ENCODE peak calls at places on chromosomes 7 and 10, in four cellular contexts. G is left ventricle myocardium inferior, C is tibial artery, O is spleen. B is an unnamed sample.

GRCh38 chr7:125908714-125909113 is 979.1 kb upstream of the POT1 start:
- DNase-seq in G (no peak), C (no peak), O (no peak), B (no peak)

GRCh38 chr7:6443372-6443941 is 4.3 kb downstream of the DAGLB start:
- DNase-seq in G (no peak), C (no peak), O (no peak), B (no peak)

GRCh38 chr7:36192050-36192824 is 39.2 kb downstream of the EEPD1 start:
- DNase-seq in G (no peak), C (peak), O (no peak), B (no peak)

GRCh38 chr7:36348771-36349170 is 40.9 kb upstream of the ANLN start:
- DNase-seq in G (no peak), C (no peak), O (no peak), B (no peak)

GRCh38 chr10:9848981-9849380 is 1168.7 kb upstream of the CELF2 start:
- DNase-seq in G (no peak), C (no peak), O (no peak), B (no peak)

GRCh38 chr7:93933190-93933589 is 11.7 kb downstream of the GNG11 start:
- DNase-seq in G (no peak), C (no peak), O (no peak), B (no peak)

GRCh38 chr10:98676895-98677294 is 230.2 kb upstream of the HPS1 start:
- DNase-seq in G (no peak), C (no peak), O (no peak), B (no peak)

GRCh38 chr10:81534991-81535390 is 340.0 kb upstream of the NRG3 start:
- DNase-seq in G (no peak), C (no peak), O (no peak), B (no peak)

GRCh38 chr7:157892751-157893150 is 555.9 kb downstream of the DNAJB6 start:
- DNase-seq in G (no peak), C (no peak), O (peak), B (no peak)

GRCh38 chr7:129385598-129385997 is 48.6 kb upstream of the STRIP2 start:
- DNase-seq in G (no peak), C (no peak), O (no peak), B (no peak)

GRCh38 chr10:122019414-122019975 is 30.5 kb downstream of the TACC2 start:
- DNase-seq in G (no peak), C (no peak), O (no peak), B (no peak)

GRCh38 chr7:41336455-41336952 is 366.4 kb downstream of the INHBA start:
- DNase-seq in G (no peak), C (no peak), O (no peak), B (no peak)

GRCh38 chr10:29461042-29461441 is 172.2 kb downstream of the LYZL1 start:
- DNase-seq in G (no peak), C (no peak), O (no peak), B (no peak)

GRCh38 chr7:68439897-68440296 is 1158.4 kb upstream of the AUTS2 start:
- DNase-seq in G (no peak), C (no peak), O (no peak), B (no peak)

GRCh38 chr7:44448922-44449321 is 41.5 kb downstream of the NUDCD3 start:
- DNase-seq in G (no peak), C (no peak), O (no peak), B (no peak)

GRCh38 chr7:91424372-91424771 is 160.1 kb downstream of the FZD1 start:
- DNase-seq in G (no peak), C (no peak), O (no peak), B (no peak)

GRCh38 chr7:151109094-151110048 is 23.1 kb downstream of the AGAP3 start:
- DNase-seq in G (peak), C (no peak), O (no peak), B (no peak)

GRCh38 chr10:132570771-132571564 is 33.4 kb downstream of the INPP5A start:
- DNase-seq in G (no peak), C (peak), O (peak), B (no peak)
- H3K27ac ChIP-seq in G (peak), C (no peak), O (peak), B (no peak)

DNA sequence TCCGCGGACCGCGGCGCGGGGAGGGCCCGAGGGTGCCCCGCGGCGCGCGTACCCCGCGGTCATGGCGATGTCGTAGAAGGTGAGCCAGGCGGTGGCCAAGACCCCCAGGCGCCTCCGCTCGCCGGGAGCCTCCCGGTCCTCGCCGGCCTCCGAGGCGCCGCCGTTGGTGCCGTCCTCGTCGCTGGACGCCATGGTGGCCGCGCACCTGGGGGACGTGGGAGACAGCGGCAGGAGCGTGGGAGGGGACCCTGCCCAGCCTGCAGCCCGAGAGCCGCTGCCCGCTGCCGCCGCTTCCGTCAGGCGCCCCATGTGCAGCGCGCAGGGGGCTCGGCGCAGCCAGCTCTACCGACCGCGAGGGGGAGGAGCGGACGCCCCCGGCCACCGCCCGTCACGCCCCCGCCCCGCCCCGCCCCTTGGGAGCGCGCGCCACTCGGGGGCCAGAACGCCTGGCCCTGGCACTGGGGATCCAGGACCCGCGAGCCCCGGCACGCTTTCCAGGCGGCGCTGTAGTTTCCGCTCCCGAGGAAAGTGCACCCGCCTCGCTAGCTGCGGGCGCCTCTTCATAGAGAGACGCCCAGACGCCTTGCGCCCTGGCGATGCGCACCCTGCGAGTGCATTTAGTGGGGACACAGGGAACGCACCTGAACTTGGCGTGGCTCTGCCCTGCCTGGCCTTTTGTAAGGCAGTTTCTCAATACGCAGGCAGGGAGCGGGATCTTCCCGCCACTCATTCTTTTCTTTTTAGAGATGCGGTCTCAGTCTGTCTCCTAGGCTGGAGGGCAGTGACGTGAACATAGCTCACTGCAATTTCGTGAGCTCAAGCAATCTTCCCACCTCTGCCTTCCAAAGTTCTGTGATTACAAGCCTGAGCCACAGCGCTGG is at the start of gene HACD1:
- DNase-seq in G (peak), C (peak), O (peak), B (no peak)
- H3K27ac ChIP-seq in G (peak), C (peak), O (no peak), B (peak)

DNA sequence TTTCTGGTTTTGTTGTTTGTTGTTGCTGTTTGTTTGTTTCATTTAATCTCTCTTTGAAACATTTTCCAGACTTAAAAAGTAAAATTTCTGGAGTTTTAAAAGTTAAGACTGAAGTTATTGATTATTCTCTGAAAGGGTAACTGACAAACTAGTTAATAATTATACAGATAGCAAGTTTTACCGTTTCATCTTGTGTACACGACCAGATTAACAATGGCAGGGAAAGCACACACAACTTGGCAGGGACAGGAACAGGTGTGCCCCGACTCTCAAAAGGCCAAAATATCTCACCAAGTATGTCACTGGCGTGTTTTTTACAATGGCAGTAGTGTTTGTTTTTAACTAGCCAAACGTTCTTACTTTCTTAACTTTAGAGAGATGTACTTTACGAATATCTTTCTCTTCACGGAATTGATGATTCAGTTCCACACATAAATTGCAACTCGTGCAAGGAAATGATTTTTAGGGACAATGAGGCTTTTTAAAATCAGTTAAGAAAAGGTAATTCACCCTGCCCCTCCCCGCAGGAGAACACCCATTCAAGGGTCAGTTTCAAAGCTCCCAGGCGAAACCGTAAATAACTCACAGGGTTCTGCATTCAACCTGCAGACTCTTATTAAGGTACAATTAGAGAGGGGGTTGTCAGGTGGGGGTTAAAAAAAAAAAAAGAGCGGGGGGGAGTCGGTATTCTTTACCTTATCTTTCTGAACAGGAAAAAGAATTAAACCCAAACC is 3.5 kb downstream of the CTBP2 start:
- DNase-seq in G (no peak), C (no peak), O (no peak), B (no peak)
- H3K27ac ChIP-seq in G (peak), C (peak), O (no peak), B (peak)

DNA sequence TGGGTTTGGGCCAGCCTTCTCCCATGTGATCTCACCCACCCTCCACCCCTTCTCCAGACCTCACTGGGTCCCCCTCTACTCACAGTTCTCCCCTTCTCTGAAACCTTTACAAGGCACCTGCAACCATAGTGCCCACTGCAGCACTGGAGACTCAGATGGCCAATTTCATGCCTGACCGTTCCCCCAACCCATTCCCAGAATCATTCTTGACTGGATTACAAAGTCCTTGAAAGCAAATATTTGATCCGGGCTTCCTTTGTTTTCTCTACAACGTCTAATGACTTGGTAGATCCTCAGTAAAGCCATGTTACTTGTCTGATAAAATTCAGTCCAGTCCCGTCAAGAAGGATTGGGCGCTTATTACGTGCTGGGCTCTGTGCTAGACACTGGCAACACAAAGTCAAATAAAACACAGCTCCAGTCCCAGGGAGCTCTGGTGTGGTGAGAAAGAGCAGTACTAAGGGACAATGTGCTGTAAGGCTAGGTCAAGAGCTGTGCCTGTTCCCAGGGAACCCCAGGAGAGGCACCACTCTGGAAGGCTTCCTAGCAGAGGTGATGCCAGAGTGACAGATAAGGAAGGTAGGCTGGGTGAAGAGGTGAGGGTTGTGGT is 36.5 kb downstream of the SH3PXD2A start:
- DNase-seq in G (no peak), C (no peak), O (no peak), B (no peak)
- H3K27ac ChIP-seq in G (peak), C (peak), O (no peak), B (no peak)

DNA sequence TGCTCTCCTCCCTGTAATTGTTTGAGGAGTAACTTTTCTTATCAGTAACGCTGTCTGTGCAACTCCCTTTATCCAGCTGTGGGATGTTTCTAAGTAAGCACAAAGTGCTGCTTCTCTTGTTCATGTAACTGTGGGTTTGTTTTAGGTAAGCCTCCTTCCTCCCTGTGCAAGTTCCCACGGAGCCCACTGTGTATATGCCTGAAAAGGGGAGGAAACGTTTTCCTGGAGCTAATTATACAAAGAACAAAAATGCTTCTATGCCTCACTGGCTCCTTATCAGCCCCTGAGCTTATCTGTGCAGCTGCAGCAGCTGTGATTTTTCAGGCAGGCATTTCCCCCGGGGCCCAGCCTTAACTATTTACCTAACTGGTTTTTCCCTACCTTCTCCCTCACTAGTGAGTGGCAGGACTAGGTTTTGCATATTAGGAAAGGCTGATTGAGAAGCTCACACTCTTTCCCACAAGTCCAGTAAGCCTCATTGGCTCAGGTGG is 593.4 kb upstream of the GHITM start:
- DNase-seq in G (peak), C (no peak), O (no peak), B (no peak)
- H3K27ac ChIP-seq in G (peak), C (no peak), O (no peak), B (no peak)

DNA sequence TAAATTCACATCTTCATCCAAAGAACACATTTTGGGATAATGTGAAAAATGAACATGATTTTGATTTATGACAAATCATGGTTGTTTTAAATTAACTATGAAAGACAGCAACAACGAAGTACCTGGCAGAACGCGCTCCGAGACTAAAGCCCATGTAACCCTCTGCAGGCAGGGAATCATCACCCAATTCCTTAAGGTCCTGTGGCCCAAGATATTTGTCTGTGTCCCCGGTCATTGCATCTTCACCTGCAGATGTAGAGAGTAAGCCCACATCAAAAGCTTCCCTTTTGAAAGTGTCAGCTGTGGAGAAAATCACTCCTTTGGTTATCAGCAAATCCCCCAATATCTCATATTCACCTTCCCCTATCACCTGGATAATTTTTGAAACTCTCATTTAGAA is 232.5 kb upstream of the CCDC6 start:
- DNase-seq in G (no peak), C (no peak), O (no peak), B (no peak)
- H3K27ac ChIP-seq in G (peak), C (no peak), O (no peak), B (no peak)

GRCh38 chr10:93437000-93437945 is 44.9 kb downstream of the MYOF start:
- DNase-seq in G (peak), C (peak), O (no peak), B (no peak)
- H3K27ac ChIP-seq in G (peak), C (peak), O (peak), B (peak)

GRCh38 chr7:51301806-51302205 is 14.8 kb downstream of the COBL start:
- DNase-seq in G (no peak), C (no peak), O (no peak), B (no peak)

GRCh38 chr7:51299391-51300133 is 17.0 kb downstream of the COBL start:
- DNase-seq in G (no peak), C (no peak), O (no peak), B (no peak)

GRCh38 chr7:51304729-51305128 is 11.9 kb downstream of the COBL start:
- DNase-seq in G (no peak), C (no peak), O (no peak), B (no peak)

GRCh38 chr7:51300762-51301674 is 15.6 kb downstream of the COBL start:
- DNase-seq in G (no peak), C (no peak), O (no peak), B (no peak)

GRCh38 chr7:51303142-51303525 is 13.5 kb downstream of the COBL start:
- DNase-seq in G (no peak), C (no peak), O (no peak), B (peak)
- H3K27ac ChIP-seq in G (peak), C (no peak), O (no peak), B (peak)